ENCODE peak calls at places on chromosomes 16 and 17, in nine cellular contexts. X, U, T, Q, S, A, O, P and E are unnamed samples. For H3K27me3, the result is how much of the 10 kb centered on the place peaks cover.

GRCh38 chr16:22010902-22011301 is 3.0 kb downstream of the MOSMO start:
- DNase-seq in S (no peak), U (no peak), Q (no peak), A (no peak), T (no peak), O (no peak), X (no peak), P (no peak), E (no peak)

GRCh38 chr16:86846136-86846535 is 267.8 kb downstream of the FOXL1 start:
- DNase-seq in A (no peak), P (no peak), U (no peak), S (no peak), O (no peak), Q (no peak), T (no peak), X (peak), E (no peak)

GRCh38 chr17:49519781-49520180 is 24.7 kb downstream of the NGFR start:
- DNase-seq in X (no peak), P (no peak), Q (no peak), A (no peak), U (no peak), O (no peak), T (no peak), S (no peak), E (no peak)

GRCh38 chr17:78361227-78361683 is 1.4 kb upstream of the SOCS3 start:
- DNase-seq in U (no peak), O (no peak), T (no peak), A (no peak), X (no peak), Q (no peak), S (no peak), P (no peak), E (no peak)

GRCh38 chr17:14693382-14693781 is 392.5 kb downstream of the HS3ST3B1 start:
- DNase-seq in X (no peak), S (no peak), T (no peak), Q (no peak), U (no peak), P (no peak), O (no peak), A (no peak), E (no peak)

GRCh38 chr17:78532922-78533640 is 44.1 kb downstream of the DNAH17 start:
- DNase-seq in A (no peak), Q (no peak), O (peak), T (no peak), P (no peak), S (no peak), X (peak), U (peak), E (peak)

GRCh38 chr17:21066394-21066793 is 23.6 kb upstream of the USP22 start:
- DNase-seq in A (no peak), Q (no peak), P (no peak), T (no peak), S (no peak), O (no peak), X (no peak), U (no peak), E (no peak)

GRCh38 chr16:54687043-54687655 is 243.5 kb upstream of the IRX5 start:
- DNase-seq in T (peak), U (no peak), X (no peak), P (no peak), S (no peak), O (no peak), A (no peak), Q (no peak), E (no peak)

GRCh38 chr16:56047307-56048234 is 143.7 kb upstream of the GNAO1 start:
- DNase-seq in U (no peak), A (peak), X (no peak), Q (peak), O (no peak), P (no peak), T (no peak), S (no peak), E (no peak)

GRCh38 chr16:84406006-84406963 is 37.9 kb downstream of the ATP2C2 start:
- DNase-seq in Q (no peak), A (peak), X (no peak), S (no peak), O (no peak), U (no peak), T (no peak), P (no peak), E (peak)

GRCh38 chr16:14148569-14148968 is 77.5 kb downstream of the MRTFB start:
- DNase-seq in A (no peak), O (no peak), T (no peak), U (no peak), Q (no peak), X (no peak), P (no peak), S (no peak), E (no peak)

GRCh38 chr17:17771498-17772201 is 65.1 kb downstream of the SREBF1 start:
- DNase-seq in A (no peak), X (no peak), T (no peak), Q (no peak), P (no peak), S (no peak), O (no peak), U (no peak), E (no peak)

GRCh38 chr17:17769869-17770361 is 66.9 kb downstream of the SREBF1 start:
- DNase-seq in P (no peak), S (no peak), U (no peak), O (no peak), A (no peak), X (no peak), Q (no peak), T (no peak), E (no peak)

GRCh38 chr17:17768415-17769088 is 68.2 kb downstream of the SREBF1 start:
- DNase-seq in T (no peak), X (no peak), U (no peak), O (no peak), S (no peak), Q (no peak), A (no peak), P (no peak), E (no peak)

GRCh38 chr17:17772231-17772630 is 64.6 kb downstream of the SREBF1 start:
- DNase-seq in T (no peak), P (no peak), U (no peak), S (no peak), Q (no peak), A (no peak), X (no peak), O (no peak), E (no peak)

GRCh38 chr17:17770371-17771059 is 66.3 kb downstream of the SREBF1 start:
- DNase-seq in P (no peak), S (no peak), X (no peak), U (no peak), Q (no peak), A (no peak), O (no peak), T (no peak), E (no peak)
- H3K27ac ChIP-seq in P (no peak), S (no peak), X (no peak), U (no peak), Q (peak), A (no peak), O (no peak), T (peak), E (no peak)

GRCh38 chr17:31414590-31414918 is 23.1 kb downstream of the RAB11FIP4 start:
- DNase-seq in O (no peak), A (no peak), S (no peak), P (no peak), Q (no peak), X (no peak), U (no peak), T (no peak), E (no peak)

GRCh38 chr17:31416503-31416923 is 25.0 kb downstream of the RAB11FIP4 start:
- DNase-seq in T (no peak), S (no peak), X (peak), U (peak), O (no peak), P (no peak), Q (peak), A (peak), E (no peak)

GRCh38 chr17:31413871-31414589 is 22.6 kb downstream of the RAB11FIP4 start:
- DNase-seq in O (peak), T (peak), P (peak), X (peak), S (no peak), Q (no peak), A (peak), U (peak), E (no peak)

GRCh38 chr17:31415640-31416502 is 24.4 kb downstream of the RAB11FIP4 start:
- DNase-seq in P (no peak), X (no peak), Q (no peak), T (no peak), U (peak), O (no peak), A (no peak), S (no peak), E (no peak)

GRCh38 chr17:31415004-31415454 is 23.6 kb downstream of the RAB11FIP4 start:
- DNase-seq in P (no peak), A (no peak), T (no peak), S (no peak), O (no peak), X (no peak), Q (no peak), U (peak), E (no peak)
- H3K4me3 ChIP-seq in P (no peak), A (no peak), T (no peak), S (no peak), O (no peak), X (no peak), Q (no peak), U (no peak), E (no peak)

DNA sequence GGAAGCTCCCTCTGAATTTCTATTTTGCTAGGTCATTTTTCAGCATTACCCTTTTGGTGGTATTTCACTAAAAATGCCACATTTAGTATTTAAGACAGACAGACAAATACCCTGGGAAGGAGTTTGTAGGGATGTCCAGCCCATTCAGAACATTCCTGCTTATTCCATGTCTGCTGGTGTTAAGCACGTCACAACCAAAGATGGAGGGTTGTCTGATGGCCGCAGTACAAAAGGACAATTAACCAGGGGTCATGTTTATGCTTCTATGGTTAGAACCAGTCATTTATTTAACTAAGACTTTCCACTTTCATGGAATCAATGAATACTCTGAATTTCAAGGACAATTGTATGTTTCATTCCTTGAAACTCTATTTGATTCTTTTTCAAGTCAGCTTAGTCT is 46.4 kb downstream of the TBX4 start:
- DNase-seq in Q (no peak), T (no peak), X (no peak), U (no peak), S (no peak), P (no peak), O (no peak), A (no peak), E (no peak)
- H3K27me3 ChIP-seq in Q (under half), T (under half), X (under half), U (under half), S (under half), P (under half), O (under half), A (under half), E (under half)

DNA sequence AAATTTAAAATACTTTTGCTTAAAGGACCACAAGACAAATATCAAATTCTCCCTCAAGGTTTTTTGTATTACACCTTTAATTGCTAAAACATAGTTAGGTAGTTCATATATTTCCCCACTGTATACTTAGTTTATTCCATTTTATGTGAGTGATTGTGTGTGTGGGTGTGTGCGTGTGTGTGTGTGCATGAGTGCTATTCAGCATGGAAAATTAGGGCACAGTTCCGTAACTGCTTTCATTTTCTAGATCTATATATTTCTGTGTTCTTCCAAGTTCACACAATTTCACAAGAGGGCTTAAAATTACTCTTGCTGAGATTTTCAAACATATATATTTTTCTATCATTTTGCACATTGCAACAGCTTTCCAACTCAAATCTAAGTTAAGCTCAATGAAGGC is 782.9 kb upstream of the SOX9 start:
- DNase-seq in O (no peak), A (no peak), U (no peak), T (no peak), X (peak), S (no peak), Q (no peak), P (no peak), E (no peak)
- H3K27ac ChIP-seq in O (no peak), A (no peak), U (no peak), T (no peak), X (no peak), S (no peak), Q (no peak), P (no peak), E (no peak)